ENCODE peak calls at places on chromosome 12, in five cellular contexts. One of them, this sample, is unnamed.

GRCh38 chr12:15590180-15590826 is 198.9 kb downstream of the EPS8 start:
- DNase-seq in suprapubic skin: no peak
- DNase-seq in tibial nerve: peak; percentile 75
- DNase-seq in heart left ventricle: peak; percentile 54
- DNase-seq in uterus: peak; percentile 72
- DNase-seq in this sample: peak; percentile 63

GRCh38 chr12:11183009-11183408 is 3.7 kb downstream of the TAS2R42 start:
- DNase-seq in suprapubic skin: no peak
- DNase-seq in tibial nerve: no peak
- DNase-seq in heart left ventricle: no peak
- DNase-seq in uterus: no peak
- DNase-seq in this sample: no peak

GRCh38 chr12:49201595-49202295 is 12.9 kb upstream of the TUBA1A start:
- DNase-seq in suprapubic skin: no peak
- DNase-seq in tibial nerve: no peak
- DNase-seq in heart left ventricle: peak; percentile 23
- DNase-seq in uterus: peak; percentile 54
- DNase-seq in this sample: peak; percentile 17

GRCh38 chr12:123284669-123285068 is 13.0 kb upstream of the CDK2AP1 start:
- DNase-seq in suprapubic skin: no peak
- DNase-seq in tibial nerve: no peak
- DNase-seq in heart left ventricle: no peak
- DNase-seq in uterus: no peak
- DNase-seq in this sample: no peak

GRCh38 chr12:50097952-50098351 is 5.9 kb upstream of the GPD1 start:
- DNase-seq in suprapubic skin: no peak
- DNase-seq in tibial nerve: no peak
- DNase-seq in heart left ventricle: no peak
- DNase-seq in uterus: no peak
- DNase-seq in this sample: no peak

GRCh38 chr12:130813436-130813835 is 25.6 kb downstream of the STX2 start:
- DNase-seq in suprapubic skin: peak; percentile 56
- DNase-seq in tibial nerve: no peak
- DNase-seq in heart left ventricle: no peak
- DNase-seq in uterus: no peak
- DNase-seq in this sample: no peak

GRCh38 chr12:47408171-47408871 is 297.5 kb downstream of the RPAP3 start:
- DNase-seq in suprapubic skin: no peak
- DNase-seq in tibial nerve: no peak
- DNase-seq in heart left ventricle: no peak
- DNase-seq in uterus: no peak
- DNase-seq in this sample: no peak

GRCh38 chr12:96846313-96846712 is 60.7 kb upstream of the NEDD1 start:
- DNase-seq in suprapubic skin: no peak
- DNase-seq in tibial nerve: no peak
- DNase-seq in heart left ventricle: no peak
- DNase-seq in uterus: no peak
- DNase-seq in this sample: no peak

GRCh38 chr12:111767362-111768158 is 827 bp downstream of the ALDH2 start:
- DNase-seq in suprapubic skin: no peak
- DNase-seq in tibial nerve: no peak
- DNase-seq in heart left ventricle: no peak
- DNase-seq in uterus: no peak
- DNase-seq in this sample: no peak

GRCh38 chr12:118541071-118541470 is 164.7 kb downstream of the SUDS3 start:
- DNase-seq in suprapubic skin: no peak
- DNase-seq in tibial nerve: no peak
- DNase-seq in heart left ventricle: no peak
- DNase-seq in uterus: no peak
- DNase-seq in this sample: no peak

GRCh38 chr12:646303-647038 is 16.8 kb downstream of the NINJ2 start:
- DNase-seq in suprapubic skin: no peak
- DNase-seq in tibial nerve: peak; percentile 62
- DNase-seq in heart left ventricle: peak; percentile 84
- DNase-seq in uterus: peak; percentile 61
- DNase-seq in this sample: no peak

GRCh38 chr12:20250761-20251160 is 117.6 kb upstream of the PDE3A start:
- DNase-seq in suprapubic skin: no peak
- DNase-seq in tibial nerve: no peak
- DNase-seq in heart left ventricle: no peak
- DNase-seq in uterus: no peak
- DNase-seq in this sample: no peak

GRCh38 chr12:68097386-68097785 is 62.2 kb downstream of the IFNG start:
- DNase-seq in suprapubic skin: no peak
- DNase-seq in tibial nerve: no peak
- DNase-seq in heart left ventricle: no peak
- DNase-seq in uterus: no peak
- DNase-seq in this sample: no peak

GRCh38 chr12:24133385-24133784 is 183.9 kb upstream of the SOX5 start:
- DNase-seq in suprapubic skin: no peak
- DNase-seq in tibial nerve: no peak
- DNase-seq in heart left ventricle: no peak
- DNase-seq in uterus: no peak
- DNase-seq in this sample: no peak

GRCh38 chr12:49288922-49289555 is 5.9 kb upstream of the PRPH start:
- DNase-seq in suprapubic skin: no peak
- DNase-seq in tibial nerve: no peak
- DNase-seq in heart left ventricle: no peak
- DNase-seq in uterus: no peak
- DNase-seq in this sample: no peak

GRCh38 chr12:89385965-89386537 is 33.8 kb upstream of the DUSP6 start:
- DNase-seq in suprapubic skin: no peak
- DNase-seq in tibial nerve: no peak
- DNase-seq in heart left ventricle: no peak
- DNase-seq in uterus: no peak
- DNase-seq in this sample: no peak

GRCh38 chr12:124765571-124766489 is 97.8 kb downstream of the SCARB1 start:
- DNase-seq in suprapubic skin: no peak
- DNase-seq in tibial nerve: no peak
- DNase-seq in heart left ventricle: no peak
- DNase-seq in uterus: no peak
- DNase-seq in this sample: no peak

GRCh38 chr12:115296613-115297012 is 612.6 kb upstream of the TBX3 start:
- DNase-seq in suprapubic skin: no peak
- DNase-seq in tibial nerve: no peak
- DNase-seq in heart left ventricle: no peak
- DNase-seq in uterus: no peak
- DNase-seq in this sample: no peak

GRCh38 chr12:89882051-89882450 is 173.4 kb upstream of the ATP2B1 start:
- DNase-seq in suprapubic skin: no peak
- DNase-seq in tibial nerve: no peak
- DNase-seq in heart left ventricle: no peak
- DNase-seq in uterus: no peak
- DNase-seq in this sample: no peak

GRCh38 chr12:52202361-52203078 is 10.7 kb upstream of the KRT80 start:
- DNase-seq in suprapubic skin: no peak
- DNase-seq in tibial nerve: no peak
- DNase-seq in heart left ventricle: no peak
- DNase-seq in uterus: no peak
- DNase-seq in this sample: no peak

GRCh38 chr12:113040722-113041168 is 15.8 kb upstream of the DTX1 start:
- DNase-seq in suprapubic skin: peak; percentile 82
- DNase-seq in tibial nerve: peak; percentile 71
- DNase-seq in heart left ventricle: no peak
- DNase-seq in uterus: peak; percentile 25
- DNase-seq in this sample: peak; percentile 77

GRCh38 chr12:109910969-109911348 is 10.9 kb downstream of the TCHP start:
- DNase-seq in suprapubic skin: no peak
- DNase-seq in tibial nerve: no peak
- DNase-seq in heart left ventricle: no peak
- DNase-seq in uterus: no peak
- DNase-seq in this sample: no peak

GRCh38 chr12:29334911-29335310 is 46.1 kb downstream of the ERGIC2 start:
- DNase-seq in suprapubic skin: no peak
- DNase-seq in tibial nerve: no peak
- DNase-seq in heart left ventricle: no peak
- DNase-seq in uterus: no peak
- DNase-seq in this sample: no peak

GRCh38 chr12:46830731-46831334 is 5.0 kb upstream of the SLC38A4 start:
- DNase-seq in suprapubic skin: no peak
- DNase-seq in tibial nerve: no peak
- DNase-seq in heart left ventricle: no peak
- DNase-seq in uterus: no peak
- DNase-seq in this sample: no peak

GRCh38 chr12:55996201-55996714 is 818 bp upstream of the SUOX start:
- DNase-seq in suprapubic skin: no peak
- DNase-seq in tibial nerve: peak; percentile 52
- DNase-seq in heart left ventricle: peak; percentile 44
- DNase-seq in uterus: peak; percentile 59
- DNase-seq in this sample: no peak

GRCh38 chr12:105170139-105170538 is 62.6 kb downstream of the WASHC4 start:
- DNase-seq in suprapubic skin: no peak
- DNase-seq in tibial nerve: no peak
- DNase-seq in heart left ventricle: no peak
- DNase-seq in uterus: no peak
- DNase-seq in this sample: no peak

GRCh38 chr12:124332068-124332672 is 37.3 kb downstream of the RFLNA start:
- DNase-seq in suprapubic skin: no peak
- DNase-seq in tibial nerve: no peak
- DNase-seq in heart left ventricle: no peak
- DNase-seq in uterus: no peak
- DNase-seq in this sample: no peak

GRCh38 chr12:76588881-76589565 is 29.5 kb upstream of the OSBPL8 start:
- DNase-seq in suprapubic skin: no peak
- DNase-seq in tibial nerve: peak; percentile 27
- DNase-seq in heart left ventricle: no peak
- DNase-seq in uterus: peak; percentile 62
- DNase-seq in this sample: no peak

GRCh38 chr12:118436986-118437385 is 60.6 kb downstream of the SUDS3 start:
- DNase-seq in suprapubic skin: no peak
- DNase-seq in tibial nerve: no peak
- DNase-seq in heart left ventricle: no peak
- DNase-seq in uterus: no peak
- DNase-seq in this sample: no peak

GRCh38 chr12:25982416-25982815 is 23.9 kb downstream of the RASSF8 start:
- DNase-seq in suprapubic skin: no peak
- DNase-seq in tibial nerve: no peak
- DNase-seq in heart left ventricle: no peak
- DNase-seq in uterus: no peak
- DNase-seq in this sample: no peak

DNA sequence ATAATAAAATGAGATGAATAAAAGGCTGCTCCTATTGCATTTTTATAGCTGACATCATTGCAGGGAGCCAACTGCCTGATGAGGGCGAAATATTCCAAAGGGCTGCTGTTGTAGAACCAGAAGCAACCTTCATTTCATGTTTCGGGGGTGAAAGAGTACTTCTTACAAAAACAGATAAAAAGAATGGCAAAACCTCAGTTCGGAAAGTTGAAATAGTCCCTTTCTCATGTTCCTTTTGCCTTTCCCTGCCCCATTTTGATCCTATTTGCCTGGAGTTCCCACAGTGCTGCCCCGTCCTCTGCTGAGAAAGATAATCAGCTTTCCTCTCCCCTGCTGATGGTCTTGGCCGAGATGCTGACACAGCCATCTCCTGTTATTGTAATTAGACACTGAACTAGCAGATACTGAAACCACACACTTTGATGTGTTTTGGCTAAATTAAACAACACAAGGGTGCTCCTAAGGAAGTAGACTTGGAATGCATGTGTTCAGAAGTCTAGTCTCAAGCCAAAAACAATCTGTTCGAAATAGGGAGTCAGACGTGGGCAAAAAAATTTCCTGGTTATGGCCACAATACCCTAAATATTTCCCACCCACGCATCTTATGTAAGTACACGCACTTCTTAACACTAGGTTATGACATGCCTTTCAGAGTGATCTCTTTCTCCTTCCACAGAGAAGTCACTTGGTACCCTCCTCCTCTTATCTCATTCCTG is 117.2 kb downstream of the PPM1H start:
- DNase-seq in suprapubic skin: no peak
- DNase-seq in tibial nerve: no peak
- DNase-seq in heart left ventricle: peak; percentile 37
- DNase-seq in uterus: no peak
- DNase-seq in this sample: no peak
- TF ChIP-seq POLR2A in suprapubic skin: no peak
- TF ChIP-seq POLR2A in tibial nerve: no peak
- TF ChIP-seq POLR2A in heart left ventricle: no peak
- TF ChIP-seq POLR2A in uterus: no peak
- TF ChIP-seq POLR2A in this sample: no peak

GRCh38 chr12:7058163-7058845 is 2.2 kb upstream of the C1S start:
- DNase-seq in suprapubic skin: no peak
- DNase-seq in tibial nerve: no peak
- DNase-seq in heart left ventricle: no peak
- DNase-seq in uterus: no peak
- DNase-seq in this sample: peak; percentile 63
- H3K4me3 ChIP-seq in suprapubic skin: no peak overlapping the region
- H3K4me3 ChIP-seq in tibial nerve: no peak overlapping the region
- H3K4me3 ChIP-seq in heart left ventricle: no peak overlapping the region
- H3K4me3 ChIP-seq in uterus: no peak overlapping the region
- H3K4me3 ChIP-seq in this sample: no peak overlapping the region

GRCh38 chr12:32918890-32919791 is 22.6 kb upstream of the PKP2 start:
- DNase-seq in suprapubic skin: no peak
- DNase-seq in tibial nerve: no peak
- DNase-seq in heart left ventricle: no peak
- DNase-seq in uterus: no peak
- DNase-seq in this sample: no peak
- TF ChIP-seq CTCF in suprapubic skin: no peak
- TF ChIP-seq CTCF in tibial nerve: peak; percentile 59
- TF ChIP-seq CTCF in heart left ventricle: peak; percentile 43
- TF ChIP-seq CTCF in uterus: peak; percentile 28
- TF ChIP-seq CTCF in this sample: no peak

DNA sequence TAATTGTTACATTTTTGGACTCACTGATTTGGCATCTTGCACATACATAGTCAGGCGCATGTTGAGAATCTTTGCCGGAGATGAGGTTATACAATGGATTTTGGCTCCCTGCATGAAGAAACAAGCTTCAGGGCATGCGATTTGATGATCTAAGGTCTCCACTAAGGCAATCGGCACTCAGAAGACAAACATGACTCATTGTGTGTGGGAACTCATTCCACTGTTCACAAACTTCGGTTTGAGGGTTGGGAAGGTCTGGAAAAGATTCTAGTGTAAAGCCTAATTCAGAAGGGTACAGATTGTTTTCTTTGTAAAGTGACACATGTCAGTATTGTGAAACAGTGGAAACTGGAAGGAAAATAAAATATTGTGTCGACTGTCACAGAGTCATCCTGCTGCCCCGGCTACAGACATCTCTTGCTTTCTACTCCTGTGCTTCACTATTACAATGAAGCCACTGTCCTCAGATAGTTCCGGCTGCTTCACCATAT is 192.6 kb upstream of the HMGA2 start:
- DNase-seq in suprapubic skin: no peak
- DNase-seq in tibial nerve: peak; percentile 52
- DNase-seq in heart left ventricle: peak; percentile 15
- DNase-seq in uterus: no peak
- DNase-seq in this sample: peak; percentile 83
- TF ChIP-seq POLR2A in suprapubic skin: no peak
- TF ChIP-seq POLR2A in tibial nerve: no peak
- TF ChIP-seq POLR2A in heart left ventricle: no peak
- TF ChIP-seq POLR2A in uterus: no peak
- TF ChIP-seq POLR2A in this sample: no peak

GRCh38 chr12:18146375-18146774 is 56.4 kb upstream of the RERGL start:
- DNase-seq in suprapubic skin: no peak
- DNase-seq in tibial nerve: no peak
- DNase-seq in heart left ventricle: no peak
- DNase-seq in uterus: no peak
- DNase-seq in this sample: no peak
- H3K4me3 ChIP-seq in suprapubic skin: no peak overlapping the region
- H3K4me3 ChIP-seq in tibial nerve: no peak overlapping the region
- H3K4me3 ChIP-seq in heart left ventricle: no peak overlapping the region
- H3K4me3 ChIP-seq in uterus: no peak overlapping the region
- H3K4me3 ChIP-seq in this sample: no peak overlapping the region